ENCODE peak calls at places on chromosomes 3 and 15, in ten cellular contexts. One of them, this sample, is unnamed.

GRCh38 chr3:102132370-102132769 is 283.1 kb downstream of the NFKBIZ start:
- DNase-seq in lower leg skin: no peak
- DNase-seq in CD4-positive, CD25-positive, alpha-beta regulatory T cell: no peak
- DNase-seq in CD8-positive, alpha-beta memory T cell: no peak
- DNase-seq in CD8-positive, alpha-beta T cell: no peak
- DNase-seq in AG09309: no peak
- DNase-seq in SK-N-SH: no peak
- DNase-seq in H7: no peak
- DNase-seq in A549: no peak
- DNase-seq in stomach: no peak
- DNase-seq in this sample: no peak

GRCh38 chr3:4474683-4475490 is 7.8 kb upstream of the SUMF1 start:
- DNase-seq in CD4-positive, CD25-positive, alpha-beta regulatory T cell: no peak
- DNase-seq in SK-N-SH: no peak
- DNase-seq in A549: peak
- DNase-seq in CD8-positive, alpha-beta memory T cell: no peak
- DNase-seq in H7: no peak
- DNase-seq in CD8-positive, alpha-beta T cell: no peak
- DNase-seq in lower leg skin: no peak
- DNase-seq in AG09309: no peak
- DNase-seq in stomach: no peak
- DNase-seq in this sample: no peak

GRCh38 chr3:185470323-185470722 is 28.5 kb downstream of the TMEM41A start:
- DNase-seq in H7: peak
- DNase-seq in CD8-positive, alpha-beta memory T cell: no peak
- DNase-seq in SK-N-SH: no peak
- DNase-seq in CD4-positive, CD25-positive, alpha-beta regulatory T cell: no peak
- DNase-seq in A549: no peak
- DNase-seq in stomach: no peak
- DNase-seq in lower leg skin: peak
- DNase-seq in CD8-positive, alpha-beta T cell: no peak
- DNase-seq in AG09309: no peak
- DNase-seq in this sample: peak

GRCh38 chr3:184133840-184134745 is 1.1 kb upstream of the EIF2B5 start:
- DNase-seq in CD8-positive, alpha-beta memory T cell: no peak
- DNase-seq in A549: peak
- DNase-seq in CD8-positive, alpha-beta T cell: peak
- DNase-seq in H7: peak
- DNase-seq in SK-N-SH: peak
- DNase-seq in stomach: peak
- DNase-seq in CD4-positive, CD25-positive, alpha-beta regulatory T cell: peak
- DNase-seq in lower leg skin: peak
- DNase-seq in AG09309: no peak
- DNase-seq in this sample: peak

GRCh38 chr3:49411550-49411967 is 217 bp downstream of the RHOA start:
- DNase-seq in A549: no peak
- DNase-seq in SK-N-SH: peak
- DNase-seq in CD8-positive, alpha-beta T cell: peak
- DNase-seq in stomach: peak
- DNase-seq in CD4-positive, CD25-positive, alpha-beta regulatory T cell: peak
- DNase-seq in H7: peak
- DNase-seq in CD8-positive, alpha-beta memory T cell: peak
- DNase-seq in lower leg skin: peak
- DNase-seq in AG09309: no peak
- DNase-seq in this sample: no peak

GRCh38 chr3:45188714-45189659 is 37.1 kb downstream of the TMEM158 start:
- DNase-seq in lower leg skin: no peak
- DNase-seq in AG09309: no peak
- DNase-seq in CD4-positive, CD25-positive, alpha-beta regulatory T cell: no peak
- DNase-seq in CD8-positive, alpha-beta T cell: no peak
- DNase-seq in H7: no peak
- DNase-seq in SK-N-SH: no peak
- DNase-seq in A549: no peak
- DNase-seq in CD8-positive, alpha-beta memory T cell: no peak
- DNase-seq in stomach: no peak
- DNase-seq in this sample: no peak

GRCh38 chr15:101795455-101795854 is 7.9 kb upstream of the OR4F6 start:
- DNase-seq in CD8-positive, alpha-beta T cell: no peak
- DNase-seq in CD8-positive, alpha-beta memory T cell: no peak
- DNase-seq in SK-N-SH: no peak
- DNase-seq in AG09309: peak
- DNase-seq in A549: no peak
- DNase-seq in CD4-positive, CD25-positive, alpha-beta regulatory T cell: no peak
- DNase-seq in lower leg skin: no peak
- DNase-seq in H7: no peak
- DNase-seq in stomach: no peak
- DNase-seq in this sample: no peak

GRCh38 chr3:143277531-143277930 is 158.0 kb downstream of the CHST2 start:
- DNase-seq in CD4-positive, CD25-positive, alpha-beta regulatory T cell: no peak
- DNase-seq in stomach: no peak
- DNase-seq in CD8-positive, alpha-beta memory T cell: no peak
- DNase-seq in lower leg skin: no peak
- DNase-seq in A549: no peak
- DNase-seq in H7: no peak
- DNase-seq in SK-N-SH: no peak
- DNase-seq in CD8-positive, alpha-beta T cell: no peak
- DNase-seq in AG09309: no peak
- DNase-seq in this sample: no peak

DNA sequence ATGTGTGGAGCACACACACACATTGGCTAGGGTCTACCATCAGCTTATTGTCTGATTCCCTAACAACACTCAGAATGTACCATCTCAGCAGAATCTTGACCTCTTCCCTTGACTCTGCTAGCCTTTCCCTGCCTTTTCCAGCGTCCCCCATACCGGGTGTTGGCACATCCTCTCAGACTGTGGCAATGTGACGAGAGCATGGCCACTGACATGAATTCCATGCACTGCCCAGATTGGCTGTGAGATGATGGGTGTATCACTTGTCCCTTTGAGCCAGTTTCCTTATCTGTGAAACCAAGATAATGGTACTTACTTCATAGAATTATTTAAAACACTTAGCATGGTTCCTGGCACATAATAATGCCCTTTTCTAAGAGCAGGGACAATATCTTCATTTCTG is 60.3 kb upstream of the EIF1B start:
- DNase-seq in SK-N-SH: no peak
- DNase-seq in CD8-positive, alpha-beta memory T cell: no peak
- DNase-seq in H7: no peak
- DNase-seq in CD8-positive, alpha-beta T cell: no peak
- DNase-seq in A549: no peak
- DNase-seq in stomach: no peak
- DNase-seq in CD4-positive, CD25-positive, alpha-beta regulatory T cell: no peak
- DNase-seq in lower leg skin: no peak
- DNase-seq in AG09309: no peak
- DNase-seq in this sample: peak
- H3K4me3 ChIP-seq in SK-N-SH: no peak
- H3K4me3 ChIP-seq in CD8-positive, alpha-beta memory T cell: no peak
- H3K4me3 ChIP-seq in H7: no peak
- H3K4me3 ChIP-seq in CD8-positive, alpha-beta T cell: no peak
- H3K4me3 ChIP-seq in A549: no peak
- H3K4me3 ChIP-seq in stomach: no peak
- H3K4me3 ChIP-seq in CD4-positive, CD25-positive, alpha-beta regulatory T cell: no peak
- H3K4me3 ChIP-seq in lower leg skin: no peak
- H3K4me3 ChIP-seq in AG09309: no peak
- H3K4me3 ChIP-seq in this sample: no peak

GRCh38 chr15:97875513-97876285 is 84.8 kb upstream of the ARRDC4 start:
- DNase-seq in CD8-positive, alpha-beta memory T cell: no peak
- DNase-seq in A549: peak
- DNase-seq in CD8-positive, alpha-beta T cell: no peak
- DNase-seq in H7: peak
- DNase-seq in AG09309: no peak
- DNase-seq in stomach: no peak
- DNase-seq in CD4-positive, CD25-positive, alpha-beta regulatory T cell: no peak
- DNase-seq in SK-N-SH: peak
- DNase-seq in lower leg skin: no peak
- DNase-seq in this sample: peak

GRCh38 chr15:97870771-97871170 is 89.7 kb upstream of the ARRDC4 start:
- DNase-seq in AG09309: no peak
- DNase-seq in H7: no peak
- DNase-seq in A549: no peak
- DNase-seq in CD8-positive, alpha-beta memory T cell: no peak
- DNase-seq in SK-N-SH: no peak
- DNase-seq in CD8-positive, alpha-beta T cell: no peak
- DNase-seq in CD4-positive, CD25-positive, alpha-beta regulatory T cell: no peak
- DNase-seq in lower leg skin: no peak
- DNase-seq in stomach: no peak
- DNase-seq in this sample: no peak

GRCh38 chr15:97874139-97874538 is 86.4 kb upstream of the ARRDC4 start:
- DNase-seq in lower leg skin: no peak
- DNase-seq in CD8-positive, alpha-beta memory T cell: no peak
- DNase-seq in stomach: no peak
- DNase-seq in A549: no peak
- DNase-seq in H7: no peak
- DNase-seq in AG09309: no peak
- DNase-seq in SK-N-SH: no peak
- DNase-seq in CD4-positive, CD25-positive, alpha-beta regulatory T cell: no peak
- DNase-seq in CD8-positive, alpha-beta T cell: no peak
- DNase-seq in this sample: peak

GRCh38 chr15:97875025-97875512 is 85.4 kb upstream of the ARRDC4 start:
- DNase-seq in CD4-positive, CD25-positive, alpha-beta regulatory T cell: no peak
- DNase-seq in CD8-positive, alpha-beta T cell: no peak
- DNase-seq in SK-N-SH: no peak
- DNase-seq in A549: no peak
- DNase-seq in AG09309: no peak
- DNase-seq in lower leg skin: no peak
- DNase-seq in CD8-positive, alpha-beta memory T cell: no peak
- DNase-seq in stomach: no peak
- DNase-seq in H7: no peak
- DNase-seq in this sample: no peak
- H3K4me3 ChIP-seq in CD4-positive, CD25-positive, alpha-beta regulatory T cell: no peak
- H3K4me3 ChIP-seq in CD8-positive, alpha-beta T cell: no peak
- H3K4me3 ChIP-seq in SK-N-SH: peak
- H3K4me3 ChIP-seq in A549: peak
- H3K4me3 ChIP-seq in AG09309: no peak
- H3K4me3 ChIP-seq in lower leg skin: no peak
- H3K4me3 ChIP-seq in CD8-positive, alpha-beta memory T cell: no peak
- H3K4me3 ChIP-seq in stomach: peak
- H3K4me3 ChIP-seq in H7: no peak
- H3K4me3 ChIP-seq in this sample: no peak

GRCh38 chr15:57218826-57219576 is 157.3 kb upstream of the CGNL1 start:
- DNase-seq in H7: peak
- DNase-seq in lower leg skin: no peak
- DNase-seq in CD8-positive, alpha-beta T cell: no peak
- DNase-seq in CD8-positive, alpha-beta memory T cell: no peak
- DNase-seq in A549: peak
- DNase-seq in CD4-positive, CD25-positive, alpha-beta regulatory T cell: peak
- DNase-seq in stomach: no peak
- DNase-seq in SK-N-SH: peak
- DNase-seq in AG09309: peak
- DNase-seq in this sample: peak

GRCh38 chr15:57217716-57218598 is 158.3 kb upstream of the CGNL1 start:
- DNase-seq in CD4-positive, CD25-positive, alpha-beta regulatory T cell: no peak
- DNase-seq in CD8-positive, alpha-beta T cell: no peak
- DNase-seq in stomach: no peak
- DNase-seq in H7: no peak
- DNase-seq in A549: no peak
- DNase-seq in CD8-positive, alpha-beta memory T cell: no peak
- DNase-seq in lower leg skin: no peak
- DNase-seq in SK-N-SH: no peak
- DNase-seq in AG09309: no peak
- DNase-seq in this sample: no peak

GRCh38 chr15:57215371-57215770 is 160.9 kb upstream of the CGNL1 start:
- DNase-seq in SK-N-SH: no peak
- DNase-seq in CD8-positive, alpha-beta memory T cell: no peak
- DNase-seq in AG09309: no peak
- DNase-seq in A549: no peak
- DNase-seq in H7: no peak
- DNase-seq in lower leg skin: no peak
- DNase-seq in stomach: no peak
- DNase-seq in CD4-positive, CD25-positive, alpha-beta regulatory T cell: no peak
- DNase-seq in CD8-positive, alpha-beta T cell: no peak
- DNase-seq in this sample: no peak

GRCh38 chr15:57213783-57214366 is 162.4 kb upstream of the CGNL1 start:
- DNase-seq in stomach: no peak
- DNase-seq in CD8-positive, alpha-beta T cell: no peak
- DNase-seq in SK-N-SH: peak
- DNase-seq in CD8-positive, alpha-beta memory T cell: no peak
- DNase-seq in CD4-positive, CD25-positive, alpha-beta regulatory T cell: peak
- DNase-seq in H7: no peak
- DNase-seq in AG09309: no peak
- DNase-seq in lower leg skin: no peak
- DNase-seq in A549: peak
- DNase-seq in this sample: no peak

GRCh38 chr15:57216288-57216687 is 160.0 kb upstream of the CGNL1 start:
- DNase-seq in CD8-positive, alpha-beta memory T cell: no peak
- DNase-seq in SK-N-SH: no peak
- DNase-seq in H7: no peak
- DNase-seq in CD4-positive, CD25-positive, alpha-beta regulatory T cell: no peak
- DNase-seq in AG09309: peak
- DNase-seq in CD8-positive, alpha-beta T cell: no peak
- DNase-seq in stomach: no peak
- DNase-seq in A549: peak
- DNase-seq in lower leg skin: no peak
- DNase-seq in this sample: no peak
- H3K4me3 ChIP-seq in CD8-positive, alpha-beta memory T cell: no peak
- H3K4me3 ChIP-seq in SK-N-SH: no peak
- H3K4me3 ChIP-seq in H7: no peak
- H3K4me3 ChIP-seq in CD4-positive, CD25-positive, alpha-beta regulatory T cell: no peak
- H3K4me3 ChIP-seq in AG09309: no peak
- H3K4me3 ChIP-seq in CD8-positive, alpha-beta T cell: no peak
- H3K4me3 ChIP-seq in stomach: no peak
- H3K4me3 ChIP-seq in A549: no peak
- H3K4me3 ChIP-seq in lower leg skin: no peak
- H3K4me3 ChIP-seq in this sample: no peak

GRCh38 chr3:10025205-10026083 is 793 bp upstream of the FANCD2 start:
- DNase-seq in H7: no peak
- DNase-seq in stomach: no peak
- DNase-seq in CD8-positive, alpha-beta T cell: no peak
- DNase-seq in A549: no peak
- DNase-seq in CD4-positive, CD25-positive, alpha-beta regulatory T cell: no peak
- DNase-seq in CD8-positive, alpha-beta memory T cell: no peak
- DNase-seq in AG09309: no peak
- DNase-seq in SK-N-SH: no peak
- DNase-seq in lower leg skin: no peak
- DNase-seq in this sample: no peak

GRCh38 chr3:10019326-10019725 is 6.9 kb upstream of the FANCD2 start:
- DNase-seq in CD4-positive, CD25-positive, alpha-beta regulatory T cell: no peak
- DNase-seq in CD8-positive, alpha-beta T cell: no peak
- DNase-seq in H7: no peak
- DNase-seq in CD8-positive, alpha-beta memory T cell: no peak
- DNase-seq in stomach: no peak
- DNase-seq in AG09309: no peak
- DNase-seq in A549: no peak
- DNase-seq in lower leg skin: no peak
- DNase-seq in SK-N-SH: no peak
- DNase-seq in this sample: no peak

GRCh38 chr3:10021856-10022775 is 4.1 kb upstream of the FANCD2 start:
- DNase-seq in H7: no peak
- DNase-seq in lower leg skin: no peak
- DNase-seq in A549: no peak
- DNase-seq in CD8-positive, alpha-beta memory T cell: no peak
- DNase-seq in CD4-positive, CD25-positive, alpha-beta regulatory T cell: no peak
- DNase-seq in AG09309: no peak
- DNase-seq in SK-N-SH: no peak
- DNase-seq in stomach: no peak
- DNase-seq in CD8-positive, alpha-beta T cell: no peak
- DNase-seq in this sample: no peak

GRCh38 chr3:10026084-10026890 is at the start of gene FANCD2:
- DNase-seq in CD8-positive, alpha-beta memory T cell: peak
- DNase-seq in stomach: peak
- DNase-seq in CD4-positive, CD25-positive, alpha-beta regulatory T cell: peak
- DNase-seq in H7: peak
- DNase-seq in A549: peak
- DNase-seq in AG09309: no peak
- DNase-seq in CD8-positive, alpha-beta T cell: peak
- DNase-seq in SK-N-SH: peak
- DNase-seq in lower leg skin: peak
- DNase-seq in this sample: peak

GRCh38 chr3:10023587-10024310 is 2.5 kb upstream of the FANCD2 start:
- DNase-seq in CD8-positive, alpha-beta memory T cell: no peak
- DNase-seq in CD4-positive, CD25-positive, alpha-beta regulatory T cell: no peak
- DNase-seq in SK-N-SH: no peak
- DNase-seq in A549: no peak
- DNase-seq in CD8-positive, alpha-beta T cell: no peak
- DNase-seq in AG09309: no peak
- DNase-seq in lower leg skin: no peak
- DNase-seq in H7: no peak
- DNase-seq in stomach: no peak
- DNase-seq in this sample: no peak
- H3K4me3 ChIP-seq in CD8-positive, alpha-beta memory T cell: no peak
- H3K4me3 ChIP-seq in CD4-positive, CD25-positive, alpha-beta regulatory T cell: no peak
- H3K4me3 ChIP-seq in SK-N-SH: no peak
- H3K4me3 ChIP-seq in A549: no peak
- H3K4me3 ChIP-seq in CD8-positive, alpha-beta T cell: no peak
- H3K4me3 ChIP-seq in AG09309: no peak
- H3K4me3 ChIP-seq in lower leg skin: no peak
- H3K4me3 ChIP-seq in H7: no peak
- H3K4me3 ChIP-seq in stomach: no peak
- H3K4me3 ChIP-seq in this sample: no peak